ENCODE peak calls at places on chromosomes 13 and 19, in eight cellular contexts. Q, H, L, D, O, M, A and P are unnamed samples.

GRCh38 chr13:20033486-20033885 is 75.0 kb downstream of the ZMYM2 start:
- DNase-seq in H (no peak), M (no peak), O (no peak), Q (no peak), L (no peak), A (no peak), D (no peak), P (no peak)

GRCh38 chr19:3790209-3790734 is 4.1 kb upstream of the MATK start:
- DNase-seq in Q (no peak), M (no peak), D (no peak), O (no peak), A (no peak), L (no peak), H (no peak), P (no peak)

GRCh38 chr19:18366027-18366435 is 19.9 kb upstream of the GDF15 start:
- DNase-seq in A (no peak), Q (no peak), D (no peak), H (no peak), M (no peak), O (no peak), L (no peak), P (no peak)

GRCh38 chr19:47729468-47729798 is 15.9 kb upstream of the NOP53 start:
- DNase-seq in A (no peak), Q (peak), M (no peak), D (peak), L (peak), O (no peak), H (no peak), P (no peak)

GRCh38 chr13:114112826-114113322 is 19.5 kb downstream of the RASA3 start:
- DNase-seq in L (peak), H (no peak), A (no peak), Q (no peak), D (no peak), M (no peak), O (no peak), P (no peak)

GRCh38 chr19:8257052-8257443 is 47.9 kb downstream of the CERS4 start:
- DNase-seq in O (no peak), H (no peak), D (no peak), L (no peak), Q (no peak), A (no peak), M (no peak), P (peak)

GRCh38 chr19:49133621-49134454 is 14.5 kb downstream of the PPFIA3 start:
- DNase-seq in O (peak), D (peak), L (peak), H (no peak), M (no peak), Q (peak), A (peak), P (no peak)

GRCh38 chr19:36058481-36059179 is 3.9 kb downstream of the WDR62 start:
- DNase-seq in M (no peak), L (no peak), A (no peak), O (no peak), H (no peak), Q (no peak), D (no peak), P (no peak)

GRCh38 chr13:55652657-55653056 is 1488.1 kb upstream of the PRR20A start:
- DNase-seq in H (no peak), A (no peak), Q (no peak), M (no peak), D (no peak), O (no peak), L (no peak), P (no peak)

DNA sequence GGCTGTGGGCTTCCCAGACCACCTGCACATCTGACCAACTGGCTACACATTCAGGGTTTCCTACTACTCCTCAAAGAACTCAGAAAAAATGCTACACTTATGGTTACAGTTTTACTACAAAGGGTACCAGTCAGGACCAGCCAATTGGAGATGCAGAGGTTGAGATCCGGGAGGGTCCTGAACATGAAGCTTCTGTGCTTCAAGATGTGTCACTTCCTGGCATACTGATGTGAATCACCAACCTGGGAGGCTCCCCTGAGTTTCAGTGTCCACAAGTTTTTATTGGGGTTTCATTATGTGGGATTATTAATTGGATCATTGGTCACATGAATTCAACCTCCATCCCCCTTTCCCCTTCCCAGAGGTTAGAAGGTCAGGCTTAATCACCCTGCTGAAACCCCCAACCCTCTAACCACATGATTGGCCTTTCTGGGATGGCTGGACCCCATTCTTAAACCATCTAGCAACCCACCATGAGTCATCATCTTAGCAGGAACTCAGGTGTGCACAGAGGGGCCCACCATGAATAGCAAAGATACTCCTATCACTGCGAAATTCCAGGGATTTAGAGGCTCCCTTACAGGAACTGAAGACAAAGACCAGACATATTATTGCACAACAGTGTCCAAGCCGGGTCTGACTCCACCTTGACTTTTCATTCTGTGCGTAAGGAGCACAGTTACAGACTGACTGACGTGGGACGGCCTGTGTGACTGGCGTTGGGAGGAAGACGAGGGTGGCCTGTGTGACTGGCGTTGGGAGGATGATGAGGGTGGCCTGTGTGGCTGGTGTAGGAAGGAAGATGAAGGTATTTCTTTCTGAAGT is 90.7 kb downstream of the ATP8A2 start:
- DNase-seq in Q (no peak), H (no peak), D (no peak), O (no peak), A (no peak), M (no peak), L (no peak), P (no peak)
- TF ChIP-seq CTCF in Q (no peak), H (no peak), D (no peak), O (no peak), A (no peak), M (no peak), L (no peak), P (no peak)

DNA sequence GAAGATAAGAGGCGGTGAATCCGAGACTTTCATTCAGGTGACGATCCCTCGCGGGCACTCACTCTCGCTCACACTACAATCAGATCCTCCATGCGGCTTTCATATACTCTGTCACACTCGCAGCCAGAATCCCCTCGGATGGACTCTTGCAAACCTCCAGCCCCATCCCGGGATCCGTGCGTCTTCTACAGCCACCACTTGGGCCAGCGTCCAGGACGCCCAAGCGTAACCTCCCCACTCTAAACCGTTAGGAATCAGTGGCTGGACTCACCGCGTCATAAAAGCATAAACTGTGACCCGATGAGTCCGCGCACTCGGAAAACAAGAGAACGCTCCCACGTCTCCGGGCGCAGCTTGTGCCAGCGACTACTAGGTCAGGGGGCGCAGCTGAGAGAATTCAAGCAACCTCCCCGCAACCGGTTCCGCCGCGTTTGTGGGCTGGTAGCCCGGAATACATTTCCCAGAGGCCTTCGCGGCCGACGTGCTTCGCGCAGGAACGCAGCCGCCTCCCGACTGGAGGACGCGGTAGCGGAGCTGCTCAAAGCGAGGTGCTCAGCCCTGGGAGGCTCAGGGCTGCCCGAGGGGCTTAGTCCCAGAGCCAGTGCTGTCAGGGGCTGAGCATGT is 27.6 kb downstream of the ZNF607 start:
- DNase-seq in A (peak), M (peak), L (peak), D (peak), Q (peak), H (peak), O (peak), P (peak)
- TF ChIP-seq CTCF in A (no peak), M (peak), L (no peak), D (no peak), Q (no peak), H (no peak), O (no peak), P (peak)

DNA sequence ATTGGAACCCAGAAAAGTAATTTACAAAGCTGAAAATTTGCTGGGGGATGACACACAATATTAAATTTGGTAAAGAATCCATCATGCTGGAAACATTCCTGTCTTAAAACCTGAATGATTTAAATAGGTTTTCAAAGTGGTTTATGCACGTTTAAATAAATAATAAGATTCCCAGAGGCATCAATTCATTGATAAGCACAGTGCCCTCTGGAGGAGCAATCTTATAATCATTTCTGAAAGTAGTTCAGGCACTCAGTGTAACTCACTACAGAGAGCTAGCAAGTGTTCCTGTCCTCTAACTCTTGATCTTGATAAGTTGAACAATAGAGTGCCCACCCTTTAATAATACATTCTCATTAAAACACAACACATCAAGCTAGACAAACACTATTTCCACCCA is 43.5 kb upstream of the SHISA2 start:
- DNase-seq in A (no peak), L (no peak), M (no peak), O (no peak), D (no peak), H (no peak), Q (no peak), P (no peak)
- TF ChIP-seq CTCF in A (no peak), L (no peak), M (no peak), O (no peak), D (no peak), H (no peak), Q (no peak), P (peak)

DNA sequence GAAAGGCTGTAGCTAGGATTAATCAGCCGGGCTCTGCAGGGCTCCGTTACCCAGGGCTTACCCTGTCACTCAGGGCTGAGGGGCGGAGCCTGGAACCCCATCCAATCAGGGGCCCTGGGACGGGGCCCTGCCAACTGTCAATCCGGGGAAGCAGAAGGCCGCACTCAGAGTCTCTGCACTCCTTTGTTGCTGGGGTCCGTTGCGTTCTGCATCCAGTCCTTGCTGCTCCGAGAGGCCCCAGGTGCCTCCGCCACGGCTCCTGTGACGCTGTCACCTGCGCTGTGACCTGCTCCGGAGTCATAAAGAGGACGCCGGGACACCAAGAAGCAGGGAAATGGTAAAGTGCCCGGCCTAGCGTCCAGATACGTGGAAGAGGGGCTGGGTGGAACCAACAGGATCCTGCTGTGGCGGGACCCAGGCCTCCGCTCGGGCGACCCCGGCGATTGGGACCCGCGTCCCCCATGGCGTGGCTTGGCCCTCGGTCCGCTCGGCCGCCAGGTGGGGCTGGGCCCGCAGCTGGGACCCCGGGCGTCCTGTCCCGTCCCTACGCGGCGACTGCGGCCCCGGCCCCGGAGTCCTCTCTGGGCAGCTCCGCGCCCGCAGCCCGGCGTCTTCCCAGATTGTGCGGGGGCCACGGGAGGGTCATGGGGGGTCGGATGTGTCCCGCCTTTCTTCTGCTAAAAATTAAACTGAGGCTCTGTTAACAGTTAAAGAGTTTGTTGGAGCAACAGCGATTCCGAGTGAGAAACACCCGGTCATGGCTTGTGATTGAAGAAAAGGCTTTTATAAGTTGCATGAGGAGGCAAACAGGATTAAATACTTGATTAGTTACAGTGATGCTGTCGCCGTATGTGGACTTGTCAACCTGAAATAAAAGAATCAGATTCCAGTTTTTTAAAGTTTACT is at the start of gene ZNF491:
- DNase-seq in A (peak), D (peak), L (peak), M (peak), H (peak), Q (peak), O (peak), P (peak)
- TF ChIP-seq CTCF in A (peak), D (no peak), L (no peak), M (peak), H (peak), Q (no peak), O (no peak), P (no peak)

GRCh38 chr19:56348289-56348877 is 33.7 kb upstream of the ZSCAN5A start:
- DNase-seq in M (no peak), D (no peak), L (no peak), Q (no peak), O (no peak), H (peak), A (no peak), P (no peak)
- TF ChIP-seq CTCF in M (peak), D (no peak), L (no peak), Q (no peak), O (peak), H (peak), A (peak), P (peak)

GRCh38 chr19:55677572-55678028 is 2.6 kb downstream of the EPN1 start:
- DNase-seq in M (no peak), Q (no peak), A (no peak), L (no peak), O (no peak), D (no peak), H (peak), P (no peak)

GRCh38 chr19:55676889-55677505 is 2.0 kb downstream of the EPN1 start:
- DNase-seq in L (no peak), H (no peak), A (no peak), D (no peak), O (no peak), Q (no peak), M (no peak), P (no peak)

GRCh38 chr19:55674841-55675660 is at the start of gene EPN1:
- DNase-seq in M (peak), O (peak), L (peak), A (peak), D (peak), H (peak), Q (peak), P (peak)

GRCh38 chr19:55675661-55676354 is 782 bp downstream of the EPN1 start:
- DNase-seq in A (no peak), H (no peak), Q (no peak), O (no peak), L (no peak), D (no peak), M (no peak), P (no peak)

DNA sequence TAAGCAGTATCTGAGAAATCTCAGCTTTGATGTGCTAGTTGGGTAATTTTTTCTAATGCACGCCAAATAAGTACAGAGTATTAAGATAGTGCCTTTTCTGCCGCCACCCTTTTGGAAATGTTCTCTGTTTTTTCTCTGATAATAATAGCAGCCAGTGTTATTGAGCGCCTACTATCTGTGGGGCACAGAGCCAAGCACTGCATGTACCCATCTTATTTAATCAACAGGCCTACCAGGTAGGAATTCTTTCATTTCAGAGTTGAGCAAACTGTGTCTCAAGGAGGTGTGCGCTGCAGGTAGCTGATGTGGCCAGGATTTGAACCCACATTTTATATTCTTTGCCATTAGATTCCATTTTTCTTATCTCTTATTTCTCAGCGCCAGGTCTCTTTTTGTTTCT is 1.4 kb downstream of the EPN1 start:
- DNase-seq in D (no peak), O (no peak), L (no peak), Q (no peak), M (no peak), H (no peak), A (no peak), P (no peak)
- TF ChIP-seq CTCF in D (no peak), O (no peak), L (no peak), Q (no peak), M (no peak), H (no peak), A (peak), P (no peak)